ENCODE peak calls at places on chromosomes 6 and 20, in nine cellular contexts. One of them, this sample, is unnamed.

GRCh38 chr20:19813839-19814238 is 55.8 kb downstream of the RIN2 start:
- DNase-seq in BJ: peak; percentile 24
- DNase-seq in brain microvascular endothelial cell: no peak
- DNase-seq in Calu3: no peak
- DNase-seq in psoas muscle: no peak
- DNase-seq in body of pancreas: no peak
- DNase-seq in CD4-positive, alpha-beta T cell: no peak
- DNase-seq in AG09319: peak; percentile 37
- DNase-seq in astrocyte of the spinal cord: no peak
- DNase-seq in this sample: no peak

GRCh38 chr6:16762265-16762546 is 946 bp upstream of the ATXN1 start:
- DNase-seq in BJ: no peak
- DNase-seq in brain microvascular endothelial cell: no peak
- DNase-seq in Calu3: peak; percentile 21
- DNase-seq in psoas muscle: no peak
- DNase-seq in body of pancreas: no peak
- DNase-seq in CD4-positive, alpha-beta T cell: no peak
- DNase-seq in AG09319: no peak
- DNase-seq in astrocyte of the spinal cord: peak; percentile 42
- DNase-seq in this sample: no peak

GRCh38 chr6:76703285-76703684 is 630.8 kb upstream of the IMPG1 start:
- DNase-seq in BJ: no peak
- DNase-seq in brain microvascular endothelial cell: no peak
- DNase-seq in Calu3: no peak
- DNase-seq in psoas muscle: no peak
- DNase-seq in body of pancreas: no peak
- DNase-seq in CD4-positive, alpha-beta T cell: no peak
- DNase-seq in AG09319: no peak
- DNase-seq in astrocyte of the spinal cord: no peak
- DNase-seq in this sample: no peak

GRCh38 chr20:1949306-1949705 is 44.6 kb downstream of the PDYN start:
- DNase-seq in BJ: no peak
- DNase-seq in brain microvascular endothelial cell: no peak
- DNase-seq in Calu3: no peak
- DNase-seq in psoas muscle: no peak
- DNase-seq in body of pancreas: no peak
- DNase-seq in CD4-positive, alpha-beta T cell: no peak
- DNase-seq in AG09319: no peak
- DNase-seq in astrocyte of the spinal cord: no peak
- DNase-seq in this sample: peak; percentile 1

GRCh38 chr6:147279423-147279822 is 75.2 kb downstream of the STXBP5 start:
- DNase-seq in BJ: peak; percentile 26
- DNase-seq in brain microvascular endothelial cell: no peak
- DNase-seq in Calu3: no peak
- DNase-seq in psoas muscle: no peak
- DNase-seq in body of pancreas: no peak
- DNase-seq in CD4-positive, alpha-beta T cell: no peak
- DNase-seq in AG09319: no peak
- DNase-seq in astrocyte of the spinal cord: peak; percentile 51
- DNase-seq in this sample: no peak

GRCh38 chr20:38321959-38322598 is 18.1 kb downstream of the BPI start:
- DNase-seq in BJ: no peak
- DNase-seq in brain microvascular endothelial cell: peak; percentile 73
- DNase-seq in Calu3: peak; percentile 76
- DNase-seq in psoas muscle: no peak
- DNase-seq in body of pancreas: peak; percentile 20
- DNase-seq in CD4-positive, alpha-beta T cell: no peak
- DNase-seq in AG09319: peak; percentile 48
- DNase-seq in astrocyte of the spinal cord: peak; percentile 77
- DNase-seq in this sample: no peak

GRCh38 chr20:59043698-59044097 is 1.1 kb upstream of the PRELID3B start:
- DNase-seq in BJ: no peak
- DNase-seq in brain microvascular endothelial cell: no peak
- DNase-seq in Calu3: no peak
- DNase-seq in psoas muscle: no peak
- DNase-seq in body of pancreas: no peak
- DNase-seq in CD4-positive, alpha-beta T cell: no peak
- DNase-seq in AG09319: no peak
- DNase-seq in astrocyte of the spinal cord: no peak
- DNase-seq in this sample: no peak

GRCh38 chr20:45965169-45966002 is 6.6 kb downstream of the ZNF335 start:
- DNase-seq in BJ: no peak
- DNase-seq in brain microvascular endothelial cell: no peak
- DNase-seq in Calu3: no peak
- DNase-seq in psoas muscle: peak; percentile 25
- DNase-seq in body of pancreas: no peak
- DNase-seq in CD4-positive, alpha-beta T cell: no peak
- DNase-seq in AG09319: no peak
- DNase-seq in astrocyte of the spinal cord: no peak
- DNase-seq in this sample: peak; percentile 38

GRCh38 chr20:44684047-44684965 is 30.9 kb upstream of the CCN5 start:
- DNase-seq in BJ: no peak
- DNase-seq in brain microvascular endothelial cell: no peak
- DNase-seq in Calu3: no peak
- DNase-seq in psoas muscle: no peak
- DNase-seq in body of pancreas: no peak
- DNase-seq in CD4-positive, alpha-beta T cell: no peak
- DNase-seq in AG09319: no peak
- DNase-seq in astrocyte of the spinal cord: no peak
- DNase-seq in this sample: no peak

GRCh38 chr6:89347825-89348224 is 4.7 kb downstream of the UBE2J1 start:
- DNase-seq in BJ: no peak
- DNase-seq in brain microvascular endothelial cell: no peak
- DNase-seq in Calu3: no peak
- DNase-seq in psoas muscle: no peak
- DNase-seq in body of pancreas: peak; percentile 16
- DNase-seq in CD4-positive, alpha-beta T cell: no peak
- DNase-seq in AG09319: no peak
- DNase-seq in astrocyte of the spinal cord: peak; percentile 44
- DNase-seq in this sample: no peak

GRCh38 chr20:47208534-47209174 is 147.8 kb downstream of the ZMYND8 start:
- DNase-seq in BJ: no peak
- DNase-seq in brain microvascular endothelial cell: no peak
- DNase-seq in Calu3: no peak
- DNase-seq in psoas muscle: peak; percentile 28
- DNase-seq in body of pancreas: no peak
- DNase-seq in CD4-positive, alpha-beta T cell: no peak
- DNase-seq in AG09319: no peak
- DNase-seq in astrocyte of the spinal cord: no peak
- DNase-seq in this sample: no peak

DNA sequence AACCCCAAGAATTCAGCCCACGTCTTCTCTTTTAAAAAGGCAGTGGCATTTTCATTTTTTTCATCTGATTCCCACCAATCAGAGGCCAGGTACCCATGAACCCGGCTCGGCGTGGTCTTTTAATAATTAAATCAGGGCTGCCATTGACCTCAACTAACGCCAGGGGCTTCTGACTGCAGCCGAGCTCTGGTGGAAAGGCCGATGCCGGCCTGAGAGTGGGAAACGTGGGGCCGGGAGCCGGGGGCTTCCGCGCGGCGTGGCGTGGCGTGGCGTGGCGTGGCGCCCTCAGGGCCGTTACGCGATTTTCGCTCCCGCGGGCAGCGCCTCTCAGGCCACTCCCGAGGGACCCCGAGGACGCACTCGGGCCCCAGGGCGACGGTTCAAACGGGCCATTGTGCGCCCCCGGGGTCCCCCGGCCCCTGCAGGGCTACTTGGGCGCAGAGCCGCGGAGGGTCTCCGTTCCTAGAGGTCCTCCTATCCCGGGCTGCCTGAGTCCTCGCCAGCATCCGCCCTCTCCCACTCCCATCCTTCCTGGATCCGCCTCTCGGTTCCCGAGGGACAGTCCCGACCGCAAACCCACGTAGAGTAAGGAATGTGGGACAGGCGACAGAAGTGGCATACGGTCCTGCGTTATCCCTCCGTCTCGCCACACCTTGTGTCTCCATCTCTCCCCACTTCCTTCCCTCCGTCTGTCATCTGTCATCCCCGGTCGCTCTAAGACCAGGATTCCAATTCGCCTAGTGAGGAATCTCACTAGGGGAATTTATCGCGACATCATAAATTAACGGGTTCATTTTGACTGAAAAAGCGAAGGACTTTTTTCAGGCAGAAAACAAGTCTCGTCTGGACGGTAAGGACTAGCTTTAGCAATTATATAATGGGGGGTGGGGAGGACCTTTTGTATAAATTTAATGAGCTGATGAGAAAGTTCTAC is 876 bp upstream of the TBPL1 start:
- DNase-seq in BJ: peak; percentile 23
- DNase-seq in brain microvascular endothelial cell: peak; percentile 80
- DNase-seq in Calu3: peak; percentile 76
- DNase-seq in psoas muscle: peak; percentile 82
- DNase-seq in body of pancreas: peak; percentile 68
- DNase-seq in CD4-positive, alpha-beta T cell: peak; percentile 16
- DNase-seq in AG09319: peak; percentile 32
- DNase-seq in astrocyte of the spinal cord: peak; percentile 86
- DNase-seq in this sample: no peak
- TF ChIP-seq CTCF in BJ: peak; percentile 41
- TF ChIP-seq CTCF in brain microvascular endothelial cell: peak; percentile 57
- TF ChIP-seq CTCF in Calu3: no peak
- TF ChIP-seq CTCF in psoas muscle: peak; percentile 25
- TF ChIP-seq CTCF in body of pancreas: peak; percentile 52
- TF ChIP-seq CTCF in CD4-positive, alpha-beta T cell: peak; percentile 13
- TF ChIP-seq CTCF in AG09319: peak; percentile 36
- TF ChIP-seq CTCF in astrocyte of the spinal cord: peak; percentile 40
- TF ChIP-seq CTCF in this sample: peak; percentile 26

DNA sequence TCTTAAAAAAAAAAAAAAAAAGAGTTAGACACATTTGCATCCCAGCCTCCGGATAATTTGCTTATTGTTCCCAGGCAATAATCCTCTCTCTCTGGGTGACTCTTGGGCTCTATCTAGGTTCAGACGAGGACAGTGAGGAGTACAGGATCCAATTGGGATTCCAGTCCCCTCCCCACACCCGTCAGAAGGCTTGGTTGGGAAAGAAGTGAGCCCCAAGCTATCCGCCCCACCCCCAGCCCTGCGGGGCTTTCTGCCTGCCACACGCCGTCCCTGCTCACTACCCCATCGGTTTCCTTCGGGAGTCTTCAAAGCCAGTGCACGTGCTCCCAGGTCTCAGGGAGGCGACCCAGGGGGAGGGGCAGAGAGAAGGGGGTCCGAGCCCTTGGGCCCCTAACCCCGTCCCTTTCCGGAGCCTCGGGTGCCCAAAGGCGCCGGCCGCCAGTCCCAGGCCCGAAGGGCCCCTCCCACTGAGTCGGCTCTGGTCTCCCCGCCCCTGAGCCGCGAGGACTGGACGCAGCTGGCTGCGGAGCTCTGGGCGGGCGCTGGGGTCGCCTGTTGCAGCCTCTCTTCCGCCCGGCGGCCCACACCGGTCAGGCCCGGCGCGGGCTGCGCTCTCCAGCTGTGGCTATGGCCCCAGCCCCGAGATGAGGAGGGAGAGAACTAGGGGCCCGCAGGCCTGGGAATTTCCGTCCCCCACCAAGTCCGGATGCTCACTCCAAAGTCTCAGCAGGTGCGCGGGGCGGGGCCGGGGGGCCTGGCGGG is 2.5 kb downstream of the MYMX start:
- DNase-seq in BJ: no peak
- DNase-seq in brain microvascular endothelial cell: no peak
- DNase-seq in Calu3: peak; percentile 89
- DNase-seq in psoas muscle: peak; percentile 90
- DNase-seq in body of pancreas: peak; percentile 91
- DNase-seq in CD4-positive, alpha-beta T cell: no peak
- DNase-seq in AG09319: no peak
- DNase-seq in astrocyte of the spinal cord: peak; percentile 56
- DNase-seq in this sample: peak; percentile 73
- TF ChIP-seq CTCF in BJ: no peak
- TF ChIP-seq CTCF in brain microvascular endothelial cell: no peak
- TF ChIP-seq CTCF in Calu3: no peak
- TF ChIP-seq CTCF in psoas muscle: no peak
- TF ChIP-seq CTCF in body of pancreas: no peak
- TF ChIP-seq CTCF in CD4-positive, alpha-beta T cell: no peak
- TF ChIP-seq CTCF in AG09319: no peak
- TF ChIP-seq CTCF in astrocyte of the spinal cord: no peak
- TF ChIP-seq CTCF in this sample: no peak

DNA sequence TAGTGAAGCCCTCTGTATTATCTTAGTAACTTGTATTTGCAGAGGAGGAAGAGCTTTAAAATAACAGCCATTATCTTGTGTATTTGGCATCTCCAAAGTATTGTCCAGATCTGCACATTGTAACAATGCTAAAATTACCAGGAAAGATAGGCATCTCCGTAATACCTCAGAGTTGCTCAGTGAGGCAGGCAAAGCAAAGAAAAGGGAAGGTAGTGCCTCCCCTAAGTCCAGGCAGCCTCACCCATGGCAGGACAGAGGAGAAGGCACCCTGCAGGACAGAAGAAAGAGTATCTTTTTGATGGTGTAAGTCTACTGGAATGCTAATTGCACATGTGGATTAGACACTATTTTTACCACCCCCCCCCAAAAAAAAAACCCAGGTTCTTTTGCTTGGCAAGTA is 13.6 kb upstream of the SSTR4 start:
- DNase-seq in BJ: no peak
- DNase-seq in brain microvascular endothelial cell: no peak
- DNase-seq in Calu3: no peak
- DNase-seq in psoas muscle: no peak
- DNase-seq in body of pancreas: no peak
- DNase-seq in CD4-positive, alpha-beta T cell: no peak
- DNase-seq in AG09319: no peak
- DNase-seq in astrocyte of the spinal cord: no peak
- DNase-seq in this sample: no peak
- TF ChIP-seq CTCF in BJ: no peak
- TF ChIP-seq CTCF in brain microvascular endothelial cell: no peak
- TF ChIP-seq CTCF in Calu3: no peak
- TF ChIP-seq CTCF in psoas muscle: no peak
- TF ChIP-seq CTCF in body of pancreas: no peak
- TF ChIP-seq CTCF in CD4-positive, alpha-beta T cell: no peak
- TF ChIP-seq CTCF in AG09319: no peak
- TF ChIP-seq CTCF in astrocyte of the spinal cord: no peak
- TF ChIP-seq CTCF in this sample: peak; percentile 22

GRCh38 chr6:24126586-24127192 is 674 bp downstream of the NRSN1 start:
- DNase-seq in BJ: no peak
- DNase-seq in brain microvascular endothelial cell: peak; percentile 67
- DNase-seq in Calu3: peak; percentile 75
- DNase-seq in psoas muscle: no peak
- DNase-seq in body of pancreas: peak; percentile 49
- DNase-seq in CD4-positive, alpha-beta T cell: no peak
- DNase-seq in AG09319: peak; percentile 11
- DNase-seq in astrocyte of the spinal cord: peak; percentile 62
- DNase-seq in this sample: no peak

GRCh38 chr6:24117016-24117415 is 9.0 kb upstream of the NRSN1 start:
- DNase-seq in BJ: no peak
- DNase-seq in brain microvascular endothelial cell: no peak
- DNase-seq in Calu3: no peak
- DNase-seq in psoas muscle: no peak
- DNase-seq in body of pancreas: no peak
- DNase-seq in CD4-positive, alpha-beta T cell: no peak
- DNase-seq in AG09319: no peak
- DNase-seq in astrocyte of the spinal cord: no peak
- DNase-seq in this sample: no peak

GRCh38 chr6:24127316-24127715 is 1.3 kb downstream of the NRSN1 start:
- DNase-seq in BJ: no peak
- DNase-seq in brain microvascular endothelial cell: no peak
- DNase-seq in Calu3: no peak
- DNase-seq in psoas muscle: no peak
- DNase-seq in body of pancreas: no peak
- DNase-seq in CD4-positive, alpha-beta T cell: no peak
- DNase-seq in AG09319: no peak
- DNase-seq in astrocyte of the spinal cord: no peak
- DNase-seq in this sample: no peak

GRCh38 chr6:24125980-24126379 is at the start of gene NRSN1:
- DNase-seq in BJ: no peak
- DNase-seq in brain microvascular endothelial cell: no peak
- DNase-seq in Calu3: peak; percentile 67
- DNase-seq in psoas muscle: no peak
- DNase-seq in body of pancreas: peak; percentile 40
- DNase-seq in CD4-positive, alpha-beta T cell: no peak
- DNase-seq in AG09319: no peak
- DNase-seq in astrocyte of the spinal cord: no peak
- DNase-seq in this sample: no peak

GRCh38 chr6:24122139-24122538 is 3.9 kb upstream of the NRSN1 start:
- DNase-seq in BJ: no peak
- DNase-seq in brain microvascular endothelial cell: no peak
- DNase-seq in Calu3: no peak
- DNase-seq in psoas muscle: no peak
- DNase-seq in body of pancreas: no peak
- DNase-seq in CD4-positive, alpha-beta T cell: no peak
- DNase-seq in AG09319: no peak
- DNase-seq in astrocyte of the spinal cord: no peak
- DNase-seq in this sample: no peak
- TF ChIP-seq CTCF in BJ: no peak
- TF ChIP-seq CTCF in brain microvascular endothelial cell: no peak
- TF ChIP-seq CTCF in Calu3: no peak
- TF ChIP-seq CTCF in psoas muscle: no peak
- TF ChIP-seq CTCF in body of pancreas: no peak
- TF ChIP-seq CTCF in CD4-positive, alpha-beta T cell: no peak
- TF ChIP-seq CTCF in AG09319: no peak
- TF ChIP-seq CTCF in astrocyte of the spinal cord: no peak
- TF ChIP-seq CTCF in this sample: no peak

This sample was measured in CD14-positive monocyte.